ENCODE peak calls at places on chromosomes 16 and 17, in four cellular contexts. G, I, L and J are unnamed samples.

GRCh38 chr16:30764086-30764485 is 2.0 kb downstream of the RNF40 start:
- DNase-seq in I (no peak), L (no peak), G (no peak), J (peak)

GRCh38 chr16:81842564-81843242 is 63.6 kb downstream of the PLCG2 start:
- DNase-seq in I (no peak), L (no peak), G (no peak), J (no peak)

GRCh38 chr16:55842369-55843104 is 9.6 kb upstream of the CES1 start:
- DNase-seq in L (no peak), G (no peak), I (no peak), J (no peak)

GRCh38 chr17:41750866-41751265 is 16.4 kb upstream of the HAP1 start:
- DNase-seq in I (no peak), G (no peak), L (no peak), J (no peak)

GRCh38 chr16:23673971-23674614 is 4.6 kb upstream of the PLK1 start:
- DNase-seq in L (no peak), I (no peak), G (no peak), J (no peak)

GRCh38 chr16:10852948-10853347 is 24.1 kb upstream of the CIITA start:
- DNase-seq in G (no peak), I (no peak), L (no peak), J (no peak)

GRCh38 chr16:67672739-67673662 is 6.4 kb downstream of the C16orf86 start:
- DNase-seq in G (peak), I (no peak), L (peak), J (peak)

GRCh38 chr16:3729161-3730112 is 12.1 kb upstream of the TRAP1 start:
- DNase-seq in I (no peak), L (no peak), G (no peak), J (no peak)

GRCh38 chr17:80474231-80474932 is 2.0 kb downstream of the NPTX1 start:
- DNase-seq in L (no peak), G (no peak), I (no peak), J (no peak)

GRCh38 chr17:56807723-56808122 is 26.0 kb downstream of the C17orf67 start:
- DNase-seq in L (no peak), G (no peak), I (no peak), J (no peak)

GRCh38 chr16:87227651-87228015 is 89.6 kb downstream of the C16orf95 start:
- DNase-seq in G (no peak), L (no peak), I (no peak), J (no peak)

GRCh38 chr17:74711058-74711824 is 1.5 kb downstream of the CD300LF start:
- DNase-seq in G (no peak), I (no peak), L (no peak), J (no peak)

GRCh38 chr17:31136319-31136718 is 41.5 kb downstream of the NF1 start:
- DNase-seq in I (no peak), L (no peak), G (no peak), J (no peak)

GRCh38 chr17:18946536-18946935 is 5.4 kb upstream of the SLC5A10 start:
- DNase-seq in I (no peak), L (peak), G (no peak), J (no peak)

GRCh38 chr17:61402978-61403845 is 3.6 kb downstream of the TBX2 start:
- DNase-seq in G (no peak), L (peak), I (peak), J (no peak)

GRCh38 chr17:49089094-49089493 is 43.5 kb upstream of the B4GALNT2 start:
- DNase-seq in I (no peak), G (no peak), L (no peak), J (no peak)

GRCh38 chr17:8954339-8954738 is 11.2 kb downstream of the PIK3R5 start:
- DNase-seq in G (peak), I (peak), L (peak), J (peak)

GRCh38 chr17:4442582-4442981 is 8.8 kb downstream of the SPNS3 start:
- DNase-seq in I (no peak), G (no peak), L (no peak), J (no peak)

GRCh38 chr17:45300060-45300751 is 16.6 kb downstream of the MAP3K14 start:
- DNase-seq in I (no peak), L (no peak), G (no peak), J (no peak)

GRCh38 chr17:45301674-45302073 is 15.1 kb downstream of the MAP3K14 start:
- DNase-seq in I (no peak), G (no peak), L (no peak), J (no peak)

GRCh38 chr17:45306094-45306493 is 10.7 kb downstream of the MAP3K14 start:
- DNase-seq in G (no peak), I (no peak), L (no peak), J (no peak)

GRCh38 chr17:45305532-45306087 is 11.2 kb downstream of the MAP3K14 start:
- DNase-seq in L (no peak), G (no peak), I (no peak), J (peak)

DNA sequence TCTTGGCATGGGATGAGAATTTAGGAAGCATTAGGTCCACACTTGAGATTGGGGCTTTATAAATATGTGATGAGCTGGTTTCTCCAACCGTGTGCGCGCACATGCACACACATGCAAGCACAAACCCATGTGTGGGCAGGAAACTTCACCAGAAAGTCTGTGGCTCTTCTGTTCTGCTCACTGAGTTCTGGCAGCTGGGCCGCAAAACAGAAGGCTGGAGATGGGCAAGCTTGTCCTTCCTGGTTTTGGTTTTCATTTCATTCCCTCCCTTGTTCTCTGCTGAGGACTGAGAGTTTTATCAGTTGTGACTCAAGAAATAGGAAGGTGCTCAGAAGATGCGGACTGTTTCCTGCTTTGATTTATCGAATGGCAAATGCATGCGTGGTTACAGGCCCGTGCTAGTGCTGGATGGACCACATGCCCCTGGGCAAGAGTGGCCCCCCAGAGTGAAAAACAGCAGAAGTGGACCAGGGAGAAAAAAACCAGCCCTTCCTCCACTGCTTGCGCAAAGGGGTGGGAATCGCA is 14.1 kb downstream of the MAP3K14 start:
- DNase-seq in I (no peak), G (no peak), L (no peak), J (peak)
- H3K27ac ChIP-seq in I (peak), G (peak), L (no peak), J (peak)

GRCh38 chr16:8914098-8914497 is 31.9 kb downstream of the LITAFD start:
- DNase-seq in I (no peak), G (no peak), L (no peak), J (no peak)
- H3K27ac ChIP-seq in I (no peak), G (no peak), L (no peak), J (no peak)

GRCh38 chr17:17859909-17860760 is 23.3 kb upstream of the SREBF1 start:
- DNase-seq in I (no peak), G (peak), L (peak), J (peak)
- H3K27ac ChIP-seq in I (peak), G (no peak), L (no peak), J (peak)

GRCh38 chr16:14013571-14014283 is 57.4 kb upstream of the MRTFB start:
- DNase-seq in G (no peak), I (no peak), L (no peak), J (peak)

GRCh38 chr16:14011846-14012245 is 59.3 kb upstream of the MRTFB start:
- DNase-seq in L (no peak), G (no peak), I (no peak), J (no peak)

GRCh38 chr16:14015017-14015416 is 56.1 kb upstream of the MRTFB start:
- DNase-seq in G (no peak), L (no peak), I (no peak), J (no peak)

GRCh38 chr16:14014284-14014625 is 56.9 kb upstream of the MRTFB start:
- DNase-seq in I (no peak), G (no peak), L (no peak), J (no peak)

GRCh38 chr16:14013145-14013570 is 58.0 kb upstream of the MRTFB start:
- DNase-seq in G (no peak), L (no peak), I (no peak), J (no peak)
- H3K27ac ChIP-seq in G (no peak), L (no peak), I (no peak), J (peak)

GRCh38 chr17:17120716-17121115 is 78.5 kb downstream of the MPRIP start:
- DNase-seq in G (peak), L (no peak), I (no peak), J (no peak)
- H3K27ac ChIP-seq in G (peak), L (no peak), I (peak), J (peak)

DNA sequence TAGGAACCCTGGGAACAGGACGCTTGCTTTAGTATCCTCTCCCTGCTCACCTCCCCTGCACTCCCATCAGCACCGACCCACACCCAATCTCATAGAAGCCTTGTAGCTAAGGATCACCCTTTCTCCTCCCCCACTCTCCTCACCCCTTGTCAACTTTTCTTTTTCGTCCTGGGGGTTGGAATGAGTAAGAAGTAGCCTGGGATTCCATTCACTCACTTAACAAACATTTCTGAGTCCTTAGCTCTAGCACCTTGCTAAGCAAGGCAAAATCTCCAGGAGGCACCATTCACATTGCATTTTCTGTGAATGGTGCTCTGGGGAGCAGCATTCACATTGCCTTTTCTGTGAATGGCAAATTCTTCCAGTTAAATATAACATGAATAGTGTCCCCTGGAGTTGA is 1.1 kb upstream of the PGAP3 start:
- DNase-seq in L (peak), G (no peak), I (no peak), J (no peak)
- H3K27ac ChIP-seq in L (peak), G (no peak), I (no peak), J (no peak)